ENCODE peak calls at places on chromosomes 16 and 17, in seven cellular contexts. P is stimulated activated CD4-positive, alpha-beta T cell treated with anti-CD3 and anti-CD28 coated beads, TNF-alpha, amount 100 ng/mL, for 4 hours; X is midbrain; N is GM12892; A is AG10803; O is body of pancreas; C is ELF-1. W is an unnamed sample.

GRCh38 chr16:47979783-47980182 is 176.0 kb downstream of the ABCC12 start:
- DNase-seq in O (no peak), X (no peak), P (no peak), A (no peak), C (no peak), N (no peak), W (no peak)

GRCh38 chr16:85148959-85149358 is 36.7 kb upstream of the CIBAR2 start:
- DNase-seq in A (peak; percentile 70), P (no peak), X (no peak), O (no peak), N (no peak), C (no peak), W (no peak)

GRCh38 chr17:44005865-44006580 is 1.6 kb downstream of the NAGS start:
- DNase-seq in O (peak; percentile 55), P (no peak), X (no peak), N (peak; percentile 40), C (peak; percentile 63), A (no peak), W (peak; percentile 60)

GRCh38 chr16:35201151-35201550 is 1741.7 kb downstream of the TP53TG3F start:
- DNase-seq in P (no peak), O (no peak), A (no peak), N (no peak), X (no peak), C (no peak), W (no peak)

GRCh38 chr17:14061666-14062560 is 7.4 kb upstream of the COX10 start:
- DNase-seq in N (no peak), A (peak; percentile 86), O (no peak), X (no peak), C (peak; percentile 11), P (no peak), W (no peak)

GRCh38 chr16:68707341-68708152 is 29.5 kb upstream of the CDH1 start:
- DNase-seq in C (peak; percentile 89), A (peak; percentile 9), P (no peak), N (no peak), X (no peak), O (peak; percentile 75), W (peak; percentile 32)

GRCh38 chr16:89104303-89104702 is 10.7 kb downstream of the ACSF3 start:
- DNase-seq in P (no peak), O (no peak), A (no peak), C (no peak), X (no peak), N (no peak), W (peak; percentile 7)

GRCh38 chr16:12584488-12585233 is 219.0 kb downstream of the CPPED1 start:
- DNase-seq in X (no peak), N (no peak), O (no peak), C (no peak), A (no peak), P (no peak), W (no peak)

GRCh38 chr16:80006175-80006895 is 405.8 kb upstream of the MAF start:
- DNase-seq in N (no peak), P (no peak), A (peak; percentile 11), O (no peak), C (no peak), X (no peak), W (no peak)

GRCh38 chr16:66273644-66274334 is 92.7 kb upstream of the CDH5 start:
- DNase-seq in X (no peak), A (peak; percentile 53), P (no peak), N (no peak), O (no peak), C (no peak), W (no peak)

GRCh38 chr17:45123930-45124796 is 8.2 kb downstream of the PLCD3 start:
- DNase-seq in N (no peak), O (peak; percentile 43), X (no peak), A (peak; percentile 85), C (peak; percentile 70), P (no peak), W (no peak)

GRCh38 chr16:78220571-78220970 is 121.1 kb downstream of the WWOX start:
- DNase-seq in C (no peak), X (no peak), P (no peak), O (no peak), A (no peak), N (no peak), W (no peak)

GRCh38 chr17:40260528-40260927 is 27.2 kb upstream of the CDC6 start:
- DNase-seq in A (no peak), N (no peak), P (no peak), O (no peak), C (no peak), X (no peak), W (no peak)

GRCh38 chr16:29806641-29807425 is 504 bp downstream of the MAZ start:
- DNase-seq in X (peak; percentile 25), N (no peak), P (no peak), O (peak; percentile 67), A (no peak), C (peak; percentile 72), W (peak; percentile 68)

GRCh38 chr16:28157768-28158535 is 53.8 kb downstream of the XPO6 start:
- DNase-seq in C (no peak), O (peak; percentile 17), P (no peak), A (peak; percentile 71), N (no peak), X (peak; percentile 17), W (no peak)

GRCh38 chr17:48612854-48613691 is 2.0 kb downstream of the HOXB8 start:
- DNase-seq in O (no peak), X (no peak), A (no peak), P (no peak), N (peak; percentile 67), C (peak; percentile 64), W (peak; percentile 52)

GRCh38 chr17:78258323-78259229 is 27.1 kb downstream of the TMEM235 start:
- DNase-seq in A (no peak), X (no peak), N (no peak), C (peak; percentile 73), O (peak; percentile 57), P (peak; percentile 60), W (no peak)

GRCh38 chr17:44655983-44656700 is at the start of gene MEIOC:
- DNase-seq in N (peak; percentile 27), X (no peak), C (peak; percentile 92), O (peak; percentile 6), P (peak; percentile 5), A (no peak), W (peak; percentile 45)

GRCh38 chr17:47914296-47914948 is 18.4 kb downstream of the SP2 start:
- DNase-seq in X (no peak), A (no peak), P (no peak), O (no peak), N (no peak), C (no peak), W (no peak)

GRCh38 chr17:38397227-38397626 is 31.0 kb upstream of the ARHGAP23 start:
- DNase-seq in N (no peak), C (no peak), A (no peak), P (no peak), O (no peak), X (no peak), W (no peak)

GRCh38 chr17:78687944-78688343 is 94.1 kb downstream of the CYTH1 start:
- DNase-seq in X (no peak), A (no peak), P (no peak), O (no peak), C (no peak), N (no peak), W (no peak)

GRCh38 chr17:47733047-47733413 is at the start of gene TBX21:
- DNase-seq in C (peak; percentile 55), A (peak; percentile 12), N (peak; percentile 79), P (peak; percentile 88), O (peak; percentile 78), X (no peak), W (peak; percentile 81)

GRCh38 chr16:83554096-83554495 is 253.7 kb upstream of the HSBP1 start:
- DNase-seq in O (no peak), P (no peak), X (no peak), N (no peak), C (no peak), A (no peak), W (no peak)

GRCh38 chr16:10868562-10869469 is 8.2 kb upstream of the CIITA start:
- DNase-seq in C (no peak), P (no peak), A (no peak), N (no peak), O (peak; percentile 64), X (peak; percentile 46), W (no peak)

GRCh38 chr17:79915850-79916430 is 76.7 kb upstream of the CBX4 start:
- DNase-seq in O (peak; percentile 72), A (peak; percentile 22), N (no peak), P (no peak), C (peak; percentile 63), X (peak; percentile 21), W (no peak)

GRCh38 chr17:73536700-73537680 is 107.3 kb downstream of the SDK2 start:
- DNase-seq in O (no peak), N (no peak), C (no peak), X (no peak), A (no peak), P (no peak), W (no peak)

GRCh38 chr17:74807925-74808324 is 31.8 kb upstream of the NAT9 start:
- DNase-seq in C (no peak), P (no peak), A (no peak), N (no peak), X (no peak), O (no peak), W (no peak)

GRCh38 chr17:72713701-72714100 is 378.8 kb downstream of the SLC39A11 start:
- DNase-seq in X (no peak), O (no peak), P (no peak), A (no peak), N (no peak), C (no peak), W (no peak)

GRCh38 chr17:17165666-17166308 is 40.3 kb downstream of the PLD6 start:
- DNase-seq in O (no peak), X (no peak), N (no peak), A (no peak), C (no peak), P (no peak), W (no peak)

GRCh38 chr16:20941635-20941926 is 41.0 kb downstream of the LYRM1 start:
- DNase-seq in O (no peak), P (no peak), C (no peak), A (no peak), N (no peak), X (no peak), W (no peak)

GRCh38 chr17:45036696-45037095 is 14.7 kb downstream of the DCAKD start:
- DNase-seq in X (no peak), N (no peak), O (no peak), A (no peak), C (no peak), P (no peak), W (no peak)

GRCh38 chr17:81553616-81554181 is 1.5 kb upstream of the FAAP100 start:
- DNase-seq in O (no peak), A (peak; percentile 95), X (no peak), N (no peak), C (peak; percentile 33), P (no peak), W (peak; percentile 20)

GRCh38 chr16:81778861-81779539 is at the start of gene PLCG2:
- DNase-seq in C (peak; percentile 69), P (peak; percentile 43), A (no peak), N (peak; percentile 82), X (no peak), O (peak; percentile 72), W (peak; percentile 72)

GRCh38 chr16:68617735-68618134 is 27.4 kb upstream of the CDH3 start:
- DNase-seq in C (no peak), X (no peak), P (no peak), A (no peak), N (no peak), O (no peak), W (no peak)

GRCh38 chr17:50372708-50373556 is at the start of the genes EME1 and MRPL27:
- DNase-seq in N (peak; percentile 88), O (peak; percentile 87), X (peak; percentile 96), A (peak; percentile 82), C (peak; percentile 94), P (peak; percentile 69), W (peak; percentile 76)

GRCh38 chr16:85008267-85008666 is 3.1 kb downstream of the ZDHHC7 start:
- DNase-seq in N (no peak), A (no peak), O (no peak), P (no peak), C (no peak), X (no peak), W (no peak)

GRCh38 chr17:36643086-36643685 is 41.8 kb downstream of the MRM1 start:
- DNase-seq in A (no peak), N (no peak), P (no peak), X (no peak), O (no peak), C (no peak), W (no peak)